ENCODE peak calls at places on chromosomes 1 and 21, in nine cellular contexts. C is colonic mucosa, Z is astrocyte of the spinal cord, Y is GM12864, L is prostate gland, X is fibroblast of mammary gland, H is endodermal cell, W is Calu3, N is B cell. J is an unnamed sample.

GRCh38 chr1:218369688-218370511 is 24.8 kb downstream of the TGFB2 start:
- DNase-seq in C (no peak), Z (peak; percentile 74), Y (no peak), L (no peak), X (peak; percentile 61), H (no peak), W (no peak), N (no peak), J (no peak)

GRCh38 chr1:204081156-204081790 is 8.4 kb downstream of the SOX13 start:
- DNase-seq in C (no peak), Z (no peak), Y (no peak), L (no peak), X (no peak), H (peak; percentile 72), W (no peak), N (no peak), J (no peak)

GRCh38 chr1:167701510-167701909 is 20.3 kb upstream of the MPZL1 start:
- DNase-seq in C (no peak), Z (no peak), Y (no peak), L (peak; percentile 44), X (no peak), H (no peak), W (no peak), N (no peak), J (no peak)

GRCh38 chr1:35886606-35887431 is 3.8 kb downstream of the AGO1 start:
- DNase-seq in C (no peak), Z (no peak), Y (no peak), L (no peak), X (no peak), H (peak; percentile 60), W (no peak), N (peak; percentile 62), J (no peak)

GRCh38 chr21:34881894-34882371 is 167.2 kb downstream of the RUNX1 start:
- DNase-seq in C (peak; percentile 14), Z (peak; percentile 90), Y (no peak), L (no peak), X (peak; percentile 87), H (no peak), W (no peak), N (no peak), J (no peak)

GRCh38 chr21:43012596-43012995 is 38.2 kb downstream of the PKNOX1 start:
- DNase-seq in C (no peak), Z (peak; percentile 20), Y (no peak), L (no peak), X (peak; percentile 41), H (no peak), W (no peak), N (no peak), J (no peak)

GRCh38 chr1:206892351-206892984 is 4.8 kb upstream of the IL24 start:
- DNase-seq in C (no peak), Z (peak; percentile 32), Y (no peak), L (no peak), X (peak; percentile 80), H (no peak), W (no peak), N (no peak), J (no peak)

GRCh38 chr1:202254454-202255252 is 61.1 kb downstream of the LGR6 start:
- DNase-seq in C (no peak), Z (no peak), Y (no peak), L (no peak), X (no peak), H (peak; percentile 34), W (peak; percentile 41), N (no peak), J (no peak)

GRCh38 chr1:64834734-64835133 is 89.9 kb downstream of the RAVER2 start:
- DNase-seq in C (no peak), Z (peak; percentile 70), Y (no peak), L (no peak), X (peak; percentile 63), H (no peak), W (no peak), N (no peak), J (no peak)

GRCh38 chr1:230315099-230315498 is 111.0 kb downstream of the PGBD5 start:
- DNase-seq in C (no peak), Z (no peak), Y (no peak), L (no peak), X (no peak), H (no peak), W (no peak), N (no peak), J (no peak)
- TF ChIP-seq CTCF in C (no peak), Z (no peak), Y (no peak), L (no peak), X (no peak), H (no peak), W (no peak), N (no peak), J (no peak)

GRCh38 chr1:42834803-42835202 is 11.6 kb upstream of the ZNF691 start:
- DNase-seq in C (no peak), Z (no peak), Y (no peak), L (no peak), X (no peak), H (no peak), W (no peak), N (no peak), J (no peak)

GRCh38 chr1:42830631-42831030 is 13.4 kb upstream of the SVBP start:
- DNase-seq in C (no peak), Z (no peak), Y (no peak), L (no peak), X (no peak), H (peak; percentile 61), W (no peak), N (no peak), J (no peak)

GRCh38 chr1:42832636-42833265 is 13.7 kb upstream of the ZNF691 start:
- DNase-seq in C (no peak), Z (no peak), Y (no peak), L (no peak), X (no peak), H (no peak), W (no peak), N (no peak), J (no peak)

GRCh38 chr1:42833981-42834380 is 12.4 kb upstream of the ZNF691 start:
- DNase-seq in C (no peak), Z (no peak), Y (no peak), L (no peak), X (no peak), H (no peak), W (no peak), N (no peak), J (no peak)

GRCh38 chr1:42831273-42831672 is 14.1 kb upstream of the SVBP start:
- DNase-seq in C (no peak), Z (no peak), Y (no peak), L (no peak), X (no peak), H (no peak), W (no peak), N (no peak), J (no peak)
- TF ChIP-seq CTCF in C (no peak), Z (no peak), Y (no peak), L (no peak), X (no peak), H (no peak), W (no peak), N (no peak), J (no peak)

DNA sequence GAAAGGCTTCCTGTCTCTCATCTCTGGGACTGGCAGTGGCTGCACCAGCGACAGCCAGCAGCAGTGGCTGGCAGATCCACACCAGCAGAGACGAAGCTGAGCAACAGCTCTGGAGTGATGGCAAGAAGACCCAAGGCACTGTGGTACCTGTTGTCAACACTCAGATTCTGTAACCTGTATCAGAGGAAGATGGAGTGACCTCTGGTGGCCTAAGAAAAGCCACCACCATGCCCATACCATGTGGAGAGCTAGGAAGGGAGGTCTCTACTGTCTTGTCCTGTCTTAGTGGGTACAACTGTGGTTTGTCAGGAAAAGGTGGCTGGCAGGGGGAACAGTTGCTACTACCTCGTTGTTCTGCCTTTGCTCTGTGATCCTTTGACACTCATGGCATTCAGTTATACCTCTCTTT is 22.5 kb upstream of the RHBDL2 start:
- DNase-seq in C (no peak), Z (no peak), Y (no peak), L (no peak), X (no peak), H (peak; percentile 63), W (peak; percentile 17), N (no peak), J (no peak)
- TF ChIP-seq CTCF in C (no peak), Z (no peak), Y (peak; percentile 56), L (no peak), X (no peak), H (peak; percentile 66), W (no peak), N (no peak), J (no peak)

DNA sequence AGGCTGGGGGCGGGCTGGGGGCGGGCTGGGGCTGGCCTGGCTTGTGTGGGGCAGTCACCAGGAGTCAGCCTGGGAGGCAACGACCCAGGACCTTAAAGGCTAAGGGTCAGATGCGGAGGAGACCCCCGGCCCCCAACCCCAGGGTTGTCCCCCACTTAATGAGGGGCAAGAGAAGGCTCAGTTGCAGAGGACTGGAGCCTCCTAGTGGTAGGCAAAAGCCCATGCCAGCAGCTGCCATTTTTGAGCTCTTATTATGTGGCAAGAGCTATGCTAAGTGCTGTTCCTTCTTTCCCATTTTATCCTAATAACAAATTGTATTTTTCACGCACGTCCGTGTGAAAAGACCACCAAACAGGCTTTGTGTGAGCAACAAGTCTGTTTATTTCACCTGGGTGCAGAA is 8.0 kb downstream of the KIAA1614 start:
- DNase-seq in C (no peak), Z (no peak), Y (no peak), L (no peak), X (no peak), H (no peak), W (no peak), N (no peak), J (no peak)
- TF ChIP-seq CTCF in C (no peak), Z (peak; percentile 24), Y (peak; percentile 61), L (no peak), X (peak; percentile 49), H (peak; percentile 79), W (no peak), N (no peak), J (peak; percentile 53)

DNA sequence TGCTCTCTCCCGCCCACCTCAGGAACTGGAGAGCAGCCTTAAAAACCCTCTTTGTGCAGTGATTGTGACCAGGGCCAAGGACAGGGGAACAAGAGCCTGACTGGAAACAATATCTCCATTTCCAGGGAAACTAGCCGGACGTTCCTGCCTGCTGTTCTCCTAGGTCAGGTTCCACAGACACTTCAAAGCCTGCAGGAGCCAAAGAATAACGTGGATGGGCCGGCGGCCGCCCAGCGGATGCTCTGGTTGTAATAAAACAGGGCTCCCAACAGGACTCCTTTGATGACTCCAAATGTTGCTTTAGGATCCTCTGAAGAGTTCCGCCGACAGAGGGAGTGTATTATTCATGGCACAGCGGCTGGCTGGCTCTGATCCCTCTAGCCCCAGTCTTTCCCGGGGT is 162.2 kb downstream of the PLXNA2 start:
- DNase-seq in C (no peak), Z (peak; percentile 49), Y (no peak), L (no peak), X (peak; percentile 10), H (peak; percentile 75), W (no peak), N (no peak), J (no peak)
- TF ChIP-seq CTCF in C (no peak), Z (peak; percentile 51), Y (no peak), L (no peak), X (peak; percentile 15), H (peak; percentile 46), W (no peak), N (no peak), J (no peak)

J was measured in endothelial cell.